ENCODE peak calls at places on chromosomes 1 and 21, in eight cellular contexts. W is cardiac muscle cell, G is OCI-LY7, B is neuronal stem cell, P is A549, M is tibial artery, U is IMR-90, K is sigmoid colon. F is an unnamed sample. For H3K4me1, the result is how much of the 10 kb centered on the place peaks cover.

GRCh38 chr1:63038586-63038985 is 254.7 kb downstream of the ATG4C start:
- DNase-seq in W (no peak), U (no peak), M (no peak), B (no peak), K (no peak), P (no peak), G (no peak), F (no peak)

GRCh38 chr1:151871284-151872030 is 17.9 kb upstream of the THEM5 start:
- DNase-seq in M (no peak), B (no peak), G (no peak), W (no peak), U (no peak), P (no peak), K (no peak), F (no peak)

GRCh38 chr1:221712198-221712684 is 29.6 kb downstream of the DUSP10 start:
- DNase-seq in B (no peak), W (no peak), K (no peak), G (no peak), M (no peak), P (peak), U (peak), F (peak)

GRCh38 chr1:179953974-179954493 is 576 bp upstream of the CEP350 start:
- DNase-seq in P (peak), W (no peak), G (peak), B (no peak), M (peak), U (peak), K (peak), F (no peak)

GRCh38 chr1:88608139-88608943 is 75.7 kb upstream of the PKN2 start:
- DNase-seq in M (no peak), B (peak), P (peak), G (peak), U (peak), K (no peak), W (peak), F (no peak)

GRCh38 chr21:32918467-32919140 is 107.1 kb upstream of the OLIG2 start:
- DNase-seq in B (peak), W (no peak), P (no peak), U (no peak), G (no peak), K (no peak), M (no peak), F (no peak)

GRCh38 chr1:175377394-175377793 is 184.8 kb upstream of the KIAA0040 start:
- DNase-seq in U (no peak), M (no peak), G (no peak), K (no peak), B (no peak), P (no peak), W (no peak), F (no peak)

GRCh38 chr1:27536004-27536757 is 46.2 kb upstream of the WASF2 start:
- DNase-seq in U (no peak), K (no peak), B (no peak), W (no peak), P (no peak), M (no peak), G (no peak), F (no peak)

GRCh38 chr1:95084317-95085176 is 11.8 kb upstream of the ALG14 start:
- DNase-seq in B (no peak), P (peak), G (peak), W (peak), M (no peak), K (no peak), U (peak), F (no peak)

GRCh38 chr1:8431028-8431427 is 113.1 kb downstream of the SLC45A1 start:
- DNase-seq in G (peak), B (no peak), M (no peak), P (no peak), U (no peak), W (no peak), K (no peak), F (no peak)

GRCh38 chr21:44695641-44696040 is 1.3 kb upstream of the KRTAP10-12 start:
- DNase-seq in K (no peak), M (no peak), P (no peak), U (no peak), B (no peak), G (no peak), W (no peak), F (no peak)

GRCh38 chr1:224377676-224378006 is 21.0 kb downstream of the CNIH4 start:
- DNase-seq in M (no peak), B (no peak), P (no peak), K (no peak), G (no peak), U (peak), W (no peak), F (no peak)

GRCh38 chr1:2351723-2352122 is 39.6 kb downstream of the MORN1 start:
- DNase-seq in P (no peak), M (peak), G (no peak), W (no peak), B (no peak), K (no peak), U (no peak), F (no peak)

GRCh38 chr1:29121951-29122661 is 1.6 kb downstream of the TMEM200B start:
- DNase-seq in G (no peak), P (no peak), U (peak), K (peak), W (peak), M (peak), B (peak), F (no peak)

GRCh38 chr1:106968644-106969043 is 87.8 kb upstream of the PRMT6 start:
- DNase-seq in M (no peak), G (no peak), B (no peak), P (no peak), W (no peak), K (no peak), U (no peak), F (no peak)

GRCh38 chr1:97013904-97014303 is 292.3 kb downstream of the PTBP2 start:
- DNase-seq in K (no peak), W (no peak), B (no peak), U (peak), P (no peak), G (no peak), M (no peak), F (no peak)

GRCh38 chr1:46622341-46622740 is 5.7 kb upstream of the MOB3C start:
- DNase-seq in P (peak), K (peak), W (no peak), G (peak), M (peak), U (peak), B (no peak), F (no peak)

GRCh38 chr1:169914534-169914933 is 20.8 kb upstream of the SCYL3 start:
- DNase-seq in M (no peak), W (no peak), K (no peak), U (peak), B (no peak), P (no peak), G (no peak), F (no peak)

GRCh38 chr1:21489146-21489545 is 20.1 kb upstream of the ALPL start:
- DNase-seq in P (no peak), W (no peak), B (no peak), M (no peak), U (no peak), G (no peak), K (no peak), F (no peak)

GRCh38 chr1:228794810-228795209 is 59.5 kb downstream of the RHOU start:
- DNase-seq in B (no peak), P (no peak), U (no peak), M (no peak), G (no peak), K (no peak), W (no peak), F (no peak)

GRCh38 chr1:218494449-218494852 is 149.3 kb downstream of the TGFB2 start:
- DNase-seq in W (no peak), B (peak), K (no peak), P (no peak), G (no peak), M (no peak), U (no peak), F (no peak)

GRCh38 chr1:221794079-221794670 is 52.3 kb upstream of the DUSP10 start:
- DNase-seq in W (no peak), M (no peak), K (no peak), P (no peak), G (no peak), B (no peak), U (peak), F (no peak)

GRCh38 chr1:153465728-153466625 is 5.5 kb upstream of the S100A7 start:
- DNase-seq in P (peak), M (peak), U (peak), G (peak), K (peak), W (peak), B (peak), F (peak)

GRCh38 chr21:41639766-41640165 is 127.1 kb downstream of the RIPK4 start:
- DNase-seq in W (no peak), U (no peak), B (no peak), G (no peak), M (no peak), P (no peak), K (no peak), F (no peak)

GRCh38 chr21:41641510-41641815 is 125.4 kb downstream of the RIPK4 start:
- DNase-seq in W (no peak), B (no peak), U (no peak), P (no peak), K (no peak), M (no peak), G (no peak), F (no peak)

GRCh38 chr21:41642399-41642798 is 124.5 kb downstream of the RIPK4 start:
- DNase-seq in W (no peak), G (no peak), B (no peak), K (no peak), M (no peak), U (peak), P (no peak), F (no peak)

GRCh38 chr21:41641821-41642368 is 125.0 kb downstream of the RIPK4 start:
- DNase-seq in M (peak), K (peak), B (no peak), G (no peak), W (no peak), U (peak), P (peak), F (no peak)

GRCh38 chr21:41640756-41641509 is 125.9 kb downstream of the RIPK4 start:
- DNase-seq in B (no peak), U (peak), M (no peak), G (no peak), W (no peak), P (no peak), K (no peak), F (no peak)
- H3K27ac ChIP-seq in B (no peak), U (no peak), M (peak), G (no peak), W (no peak), P (peak), K (peak), F (no peak)

DNA sequence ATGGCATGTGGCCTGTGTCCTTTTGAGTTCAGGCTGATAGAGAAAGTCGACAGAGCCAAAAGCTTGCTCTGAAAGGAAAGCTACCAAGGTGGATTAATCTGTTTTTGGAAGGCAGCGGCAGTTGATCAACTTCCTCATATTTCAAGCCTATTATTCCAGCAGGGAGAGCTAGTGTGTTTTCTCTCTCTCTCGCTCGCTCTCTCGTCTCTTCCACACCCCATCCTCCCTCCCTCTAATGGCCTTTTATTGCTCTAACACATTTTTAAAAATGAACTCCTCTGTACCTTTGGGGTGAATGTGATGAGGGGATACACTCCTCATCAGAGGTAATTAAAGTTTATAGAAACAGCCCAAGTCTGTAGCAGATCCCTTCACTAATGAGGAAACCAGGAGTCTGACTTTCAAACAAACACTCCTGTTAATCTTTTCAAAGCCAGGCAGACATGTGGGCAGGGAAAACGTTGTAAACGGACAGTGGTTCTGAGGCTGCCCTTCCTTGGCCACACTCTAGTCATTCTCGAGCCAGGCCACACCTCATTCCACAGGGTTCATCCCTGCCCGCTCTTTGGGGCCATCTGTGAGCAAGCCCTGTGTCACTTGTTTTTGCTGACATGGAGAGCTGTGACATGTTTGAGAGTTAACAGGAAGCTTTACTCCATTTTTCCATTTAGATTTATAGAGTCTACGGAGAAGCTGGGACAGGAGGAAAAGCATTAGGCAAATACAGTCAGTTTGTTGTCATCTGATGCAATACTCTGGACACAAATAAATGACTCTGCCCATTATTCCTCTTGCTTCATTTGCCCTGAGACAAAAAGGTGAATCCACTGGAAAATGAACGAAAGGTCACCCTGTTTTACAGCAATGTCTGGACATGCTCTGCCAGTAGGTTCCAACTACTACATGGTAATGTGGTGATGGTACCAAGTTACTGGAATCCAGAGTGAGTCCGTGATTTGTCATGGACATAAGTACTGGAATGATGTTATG is 126.7 kb downstream of the CLIC6 start:
- DNase-seq in U (peak), P (peak), W (no peak), K (no peak), M (no peak), G (no peak), B (no peak), F (no peak)
- H3K4me1 ChIP-seq in U (under half), P (half or more), W (under half), K (under half), M (under half), G (under half), B (under half), F (under half)

GRCh38 chr1:172397633-172398032 is 22.9 kb upstream of the C1orf105 start:
- DNase-seq in P (no peak), W (no peak), U (no peak), B (no peak), M (no peak), K (no peak), G (no peak), F (no peak)
- H3K27ac ChIP-seq in P (no peak), W (no peak), U (no peak), B (no peak), M (peak), K (peak), G (no peak), F (no peak)

DNA sequence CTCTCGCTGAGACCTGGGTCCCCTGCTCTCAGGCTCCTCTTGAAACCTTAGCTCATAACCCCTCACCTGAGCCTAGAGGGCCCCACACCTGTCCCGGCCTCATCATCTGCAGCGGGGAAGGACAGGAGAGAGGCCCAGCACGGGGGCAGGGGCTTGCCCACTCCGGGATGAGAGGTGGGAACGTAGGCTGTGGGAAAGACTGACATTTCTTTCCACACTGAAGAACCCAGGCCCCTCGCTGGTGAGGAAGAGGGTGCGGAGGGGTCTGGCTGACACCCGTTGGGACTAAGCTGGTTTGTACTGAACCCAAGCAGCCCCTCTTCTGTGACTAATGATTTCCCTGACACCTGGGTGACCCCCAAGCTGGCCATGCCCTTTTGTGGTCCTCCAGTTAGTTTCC is 14.0 kb upstream of the NES start:
- DNase-seq in B (no peak), U (no peak), W (no peak), K (no peak), P (no peak), G (no peak), M (no peak), F (no peak)
- H3K4me1 ChIP-seq in B (half or more), U (under half), W (under half), K (under half), P (half or more), G (under half), M (under half), F (under half)

DNA sequence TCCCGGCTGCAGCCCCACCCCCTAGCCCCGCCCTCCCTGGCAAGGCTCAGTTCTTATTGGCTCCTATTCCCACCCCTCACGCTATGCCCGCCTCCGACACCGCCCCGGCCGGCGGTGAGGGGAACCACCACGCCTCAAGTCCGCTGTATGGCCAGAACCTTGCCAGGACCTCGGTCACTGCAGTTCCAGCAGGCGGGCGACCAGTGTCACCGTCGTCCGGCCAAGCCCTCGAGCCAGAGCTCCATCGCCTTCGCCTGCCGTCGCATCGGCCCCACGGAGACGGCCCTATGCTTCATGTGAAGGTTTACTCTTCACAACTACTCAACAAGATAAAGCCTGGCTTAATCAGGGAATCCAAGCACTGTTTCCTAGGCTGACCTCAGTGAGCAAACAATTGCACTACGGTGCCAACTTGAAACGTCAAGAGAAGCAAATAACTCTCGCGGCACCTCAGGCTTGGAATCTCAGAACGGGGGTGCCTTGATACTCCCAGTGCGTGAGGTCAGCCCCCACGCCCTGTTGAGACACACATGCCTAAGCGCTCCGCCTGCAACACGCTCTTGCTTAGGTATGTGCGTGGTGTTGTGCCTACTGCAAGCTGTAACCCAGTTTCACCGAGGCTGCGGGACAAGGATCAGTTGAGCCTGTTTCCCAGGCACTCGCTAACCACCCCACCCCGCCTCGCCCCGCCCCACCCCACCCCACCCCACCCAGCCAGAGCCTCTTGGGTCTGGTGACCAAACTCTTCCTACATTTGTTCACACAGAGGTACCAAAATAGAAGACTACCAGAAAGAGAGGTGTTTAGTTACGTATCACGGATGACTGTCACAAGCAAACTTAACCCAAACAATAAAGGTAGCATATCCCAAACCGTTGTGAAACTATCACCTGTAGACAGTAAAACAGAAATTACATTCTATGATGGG is 498 bp upstream of the DENND2C start:
- DNase-seq in B (peak), G (peak), U (peak), K (peak), M (peak), P (peak), W (peak), F (peak)
- H3K27ac ChIP-seq in B (no peak), G (no peak), U (no peak), K (peak), M (peak), P (peak), W (no peak), F (peak)

GRCh38 chr1:201501144-201501543 is 5.8 kb downstream of the CSRP1 start:
- DNase-seq in W (no peak), M (peak), B (no peak), U (peak), G (no peak), K (peak), P (no peak), F (no peak)

GRCh38 chr1:201500670-201501120 is 6.2 kb downstream of the CSRP1 start:
- DNase-seq in U (no peak), P (no peak), G (no peak), K (peak), B (no peak), W (peak), M (peak), F (no peak)

GRCh38 chr1:201503397-201504176 is 3.3 kb downstream of the CSRP1 start:
- DNase-seq in B (no peak), U (peak), P (peak), M (peak), W (peak), K (peak), G (no peak), F (no peak)

GRCh38 chr1:201502511-201502857 is 4.4 kb downstream of the CSRP1 start:
- DNase-seq in U (no peak), W (no peak), G (no peak), M (no peak), P (no peak), B (no peak), K (no peak), F (no peak)

DNA sequence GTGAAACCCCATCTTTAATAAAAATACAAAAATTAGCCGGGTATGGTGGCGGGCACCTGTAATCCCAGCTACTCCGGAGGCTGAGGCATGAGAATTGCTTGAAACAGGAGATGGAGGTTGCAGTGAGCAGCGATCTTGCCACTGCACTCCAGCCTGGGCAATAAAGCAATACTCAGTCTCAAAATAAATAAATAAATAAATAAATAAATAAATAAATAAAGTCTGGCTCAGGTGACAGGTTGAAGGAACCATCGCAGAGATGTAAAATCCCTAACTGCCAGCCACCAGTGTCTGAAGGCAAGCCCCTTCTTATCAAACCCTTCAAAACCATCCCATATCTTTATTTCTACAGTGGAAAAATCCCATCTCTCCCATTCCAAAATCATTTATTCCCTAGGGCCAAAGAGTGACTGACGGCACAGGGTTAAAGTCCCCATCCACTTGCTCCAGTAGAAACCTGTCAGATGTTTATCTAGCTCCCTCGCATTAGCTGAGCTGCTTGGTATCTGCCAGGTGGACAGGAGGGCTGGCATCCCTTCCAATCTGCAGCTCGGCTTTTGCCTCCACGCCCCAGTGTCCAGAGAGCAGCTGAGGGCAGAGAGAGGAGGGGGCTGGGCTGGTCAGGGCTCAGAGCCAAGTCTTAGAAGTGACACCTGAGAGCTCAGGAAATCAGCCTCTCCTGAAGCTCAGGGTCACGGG is 5.0 kb downstream of the CSRP1 start:
- DNase-seq in B (no peak), W (peak), M (no peak), P (no peak), K (peak), U (no peak), G (no peak), F (no peak)
- H3K4me1 ChIP-seq in B (half or more), W (half or more), M (half or more), P (half or more), K (half or more), U (under half), G (under half), F (under half)

GRCh38 chr1:65255088-65256050 is 54.0 kb upstream of the DNAJC6 start:
- DNase-seq in M (no peak), U (no peak), G (no peak), B (no peak), P (no peak), W (peak), K (no peak), F (no peak)
- H3K27ac ChIP-seq in M (peak), U (no peak), G (no peak), B (no peak), P (peak), W (peak), K (no peak), F (no peak)

F was measured in effector memory CD4-positive, alpha-beta T cell.